ENCODE peak calls at places on chromosome 22, in four cellular contexts. One of them, this sample, is unnamed. For H3K27me3, the result is how much of the 10 kb centered on the place peaks cover.

GRCh38 chr22:20128902-20129746 is 2.5 kb upstream of the ZDHHC8 start:
- DNase-seq in tibial artery: no peak
- DNase-seq in GM23338: peak
- DNase-seq in PC-9: no peak
- DNase-seq in this sample: no peak

GRCh38 chr22:38833061-38833460 is 10.8 kb downstream of the NPTXR start:
- DNase-seq in PC-9: no peak
- DNase-seq in tibial artery: no peak
- DNase-seq in GM23338: no peak
- DNase-seq in this sample: no peak

GRCh38 chr22:24977370-24978230 is 25.1 kb downstream of the KIAA1671 start:
- DNase-seq in GM23338: no peak
- DNase-seq in PC-9: no peak
- DNase-seq in tibial artery: peak
- DNase-seq in this sample: peak

GRCh38 chr22:50576070-50576469 is 2.2 kb downstream of the CPT1B start:
- DNase-seq in tibial artery: no peak
- DNase-seq in GM23338: peak
- DNase-seq in PC-9: peak
- DNase-seq in this sample: no peak

GRCh38 chr22:26770624-26771023 is 113.2 kb downstream of the MIAT start:
- DNase-seq in GM23338: no peak
- DNase-seq in PC-9: no peak
- DNase-seq in tibial artery: no peak
- DNase-seq in this sample: no peak

GRCh38 chr22:23970816-23971482 is 3.3 kb downstream of the DDT start:
- DNase-seq in tibial artery: no peak
- DNase-seq in GM23338: no peak
- DNase-seq in PC-9: no peak
- DNase-seq in this sample: no peak

GRCh38 chr22:23683545-23683944 is 7.3 kb upstream of the RGL4 start:
- DNase-seq in PC-9: no peak
- DNase-seq in GM23338: no peak
- DNase-seq in tibial artery: no peak
- DNase-seq in this sample: no peak

GRCh38 chr22:37457093-37457893 is 28.9 kb downstream of the MFNG start:
- DNase-seq in tibial artery: peak
- DNase-seq in GM23338: peak
- DNase-seq in PC-9: peak
- DNase-seq in this sample: peak

GRCh38 chr22:23023294-23023693 is 47.0 kb upstream of the GNAZ start:
- DNase-seq in tibial artery: no peak
- DNase-seq in PC-9: no peak
- DNase-seq in GM23338: peak
- DNase-seq in this sample: no peak

GRCh38 chr22:40485813-40486610 is 115.6 kb downstream of the SGSM3 start:
- DNase-seq in PC-9: no peak
- DNase-seq in tibial artery: no peak
- DNase-seq in GM23338: no peak
- DNase-seq in this sample: no peak

GRCh38 chr22:37601540-37602442 is 6.8 kb upstream of the GGA1 start:
- DNase-seq in PC-9: peak
- DNase-seq in GM23338: peak
- DNase-seq in tibial artery: no peak
- DNase-seq in this sample: no peak

GRCh38 chr22:23248583-23248982 is 68.3 kb downstream of the BCR start:
- DNase-seq in PC-9: peak
- DNase-seq in GM23338: peak
- DNase-seq in tibial artery: no peak
- DNase-seq in this sample: no peak

GRCh38 chr22:25702046-25702445 is 39.9 kb upstream of the MYO18B start:
- DNase-seq in GM23338: no peak
- DNase-seq in PC-9: no peak
- DNase-seq in tibial artery: no peak
- DNase-seq in this sample: no peak

GRCh38 chr22:29633514-29634312 is 30.3 kb downstream of the NF2 start:
- DNase-seq in PC-9: no peak
- DNase-seq in tibial artery: no peak
- DNase-seq in GM23338: no peak
- DNase-seq in this sample: no peak

GRCh38 chr22:23147632-23148387 is 2.5 kb downstream of the RAB36 start:
- DNase-seq in tibial artery: no peak
- DNase-seq in PC-9: peak
- DNase-seq in GM23338: no peak
- DNase-seq in this sample: no peak

DNA sequence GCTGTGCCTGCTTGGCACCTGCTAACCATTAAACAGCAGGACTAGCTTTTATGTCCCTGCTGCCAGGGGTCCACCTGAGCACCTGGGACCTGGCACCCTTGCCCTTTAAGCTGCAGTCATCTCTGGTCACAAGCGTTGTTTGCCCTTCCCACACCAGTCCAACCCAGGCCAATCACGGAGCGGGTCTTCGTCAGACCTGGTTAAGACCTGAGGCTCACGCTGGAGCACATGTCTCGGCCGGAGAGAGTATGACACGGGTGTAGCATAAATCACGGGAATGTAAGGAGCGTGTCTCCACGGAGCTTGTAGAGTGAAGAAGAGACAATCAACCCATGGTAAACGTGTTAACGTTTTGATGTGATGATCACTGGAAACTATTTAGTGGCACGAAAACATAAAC is 847.3 kb downstream of the BRD1 start:
- DNase-seq in PC-9: no peak
- DNase-seq in tibial artery: no peak
- DNase-seq in GM23338: no peak
- DNase-seq in this sample: no peak
- H3K27me3 ChIP-seq in PC-9: half or more
- H3K27me3 ChIP-seq in tibial artery: under half
- H3K27me3 ChIP-seq in GM23338: under half
- H3K27me3 ChIP-seq in this sample: under half

DNA sequence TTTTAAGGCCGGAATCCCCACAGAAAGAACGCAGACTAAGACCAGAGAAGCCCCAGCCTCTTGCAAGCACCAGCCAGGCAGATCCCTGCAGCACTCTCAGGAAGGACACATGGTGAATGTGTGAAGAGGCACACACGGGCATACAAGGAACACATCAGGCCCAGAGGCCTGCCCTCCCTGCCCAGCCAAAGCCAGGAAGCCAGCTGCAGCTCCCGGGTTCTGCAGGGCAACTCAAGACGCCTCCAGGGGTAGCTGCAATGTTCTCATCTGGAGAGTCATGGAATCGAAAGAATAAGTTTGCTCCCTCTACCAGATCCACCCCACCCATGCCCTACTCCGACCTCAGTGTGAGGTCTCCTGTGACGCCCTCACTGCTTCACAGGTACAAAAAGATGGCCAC is 2.3 kb downstream of the DGCR2 start:
- DNase-seq in PC-9: no peak
- DNase-seq in GM23338: no peak
- DNase-seq in tibial artery: no peak
- DNase-seq in this sample: no peak
- H3K4me3 ChIP-seq in PC-9: no peak
- H3K4me3 ChIP-seq in GM23338: peak
- H3K4me3 ChIP-seq in tibial artery: no peak
- H3K4me3 ChIP-seq in this sample: no peak

GRCh38 chr22:46147061-46147460 is 3.3 kb upstream of the PPARA start:
- DNase-seq in GM23338: no peak
- DNase-seq in tibial artery: no peak
- DNase-seq in PC-9: no peak
- DNase-seq in this sample: no peak

GRCh38 chr22:46146329-46146728 is 4.0 kb upstream of the PPARA start:
- DNase-seq in PC-9: no peak
- DNase-seq in GM23338: no peak
- DNase-seq in tibial artery: no peak
- DNase-seq in this sample: no peak

GRCh38 chr22:46143491-46144147 is 6.7 kb upstream of the PPARA start:
- DNase-seq in GM23338: no peak
- DNase-seq in tibial artery: peak
- DNase-seq in PC-9: no peak
- DNase-seq in this sample: no peak

GRCh38 chr22:46145896-46146295 is 4.4 kb upstream of the PPARA start:
- DNase-seq in PC-9: no peak
- DNase-seq in tibial artery: no peak
- DNase-seq in GM23338: no peak
- DNase-seq in this sample: no peak

GRCh38 chr22:46145361-46145851 is 4.9 kb upstream of the PPARA start:
- DNase-seq in PC-9: no peak
- DNase-seq in GM23338: no peak
- DNase-seq in tibial artery: no peak
- DNase-seq in this sample: no peak
- H3K27me3 ChIP-seq in PC-9: under half
- H3K27me3 ChIP-seq in GM23338: under half
- H3K27me3 ChIP-seq in tibial artery: under half
- H3K27me3 ChIP-seq in this sample: under half

GRCh38 chr22:49573109-49573765 is 254.4 kb downstream of the BRD1 start:
- DNase-seq in tibial artery: no peak
- DNase-seq in PC-9: no peak
- DNase-seq in GM23338: no peak
- DNase-seq in this sample: no peak

GRCh38 chr22:49575703-49576081 is 252.0 kb downstream of the BRD1 start:
- DNase-seq in tibial artery: no peak
- DNase-seq in PC-9: no peak
- DNase-seq in GM23338: no peak
- DNase-seq in this sample: no peak

GRCh38 chr22:49574205-49574604 is 253.5 kb downstream of the BRD1 start:
- DNase-seq in PC-9: no peak
- DNase-seq in tibial artery: no peak
- DNase-seq in GM23338: no peak
- DNase-seq in this sample: no peak

GRCh38 chr22:49576241-49577141 is 251.2 kb downstream of the BRD1 start:
- DNase-seq in tibial artery: no peak
- DNase-seq in GM23338: no peak
- DNase-seq in PC-9: no peak
- DNase-seq in this sample: no peak

DNA sequence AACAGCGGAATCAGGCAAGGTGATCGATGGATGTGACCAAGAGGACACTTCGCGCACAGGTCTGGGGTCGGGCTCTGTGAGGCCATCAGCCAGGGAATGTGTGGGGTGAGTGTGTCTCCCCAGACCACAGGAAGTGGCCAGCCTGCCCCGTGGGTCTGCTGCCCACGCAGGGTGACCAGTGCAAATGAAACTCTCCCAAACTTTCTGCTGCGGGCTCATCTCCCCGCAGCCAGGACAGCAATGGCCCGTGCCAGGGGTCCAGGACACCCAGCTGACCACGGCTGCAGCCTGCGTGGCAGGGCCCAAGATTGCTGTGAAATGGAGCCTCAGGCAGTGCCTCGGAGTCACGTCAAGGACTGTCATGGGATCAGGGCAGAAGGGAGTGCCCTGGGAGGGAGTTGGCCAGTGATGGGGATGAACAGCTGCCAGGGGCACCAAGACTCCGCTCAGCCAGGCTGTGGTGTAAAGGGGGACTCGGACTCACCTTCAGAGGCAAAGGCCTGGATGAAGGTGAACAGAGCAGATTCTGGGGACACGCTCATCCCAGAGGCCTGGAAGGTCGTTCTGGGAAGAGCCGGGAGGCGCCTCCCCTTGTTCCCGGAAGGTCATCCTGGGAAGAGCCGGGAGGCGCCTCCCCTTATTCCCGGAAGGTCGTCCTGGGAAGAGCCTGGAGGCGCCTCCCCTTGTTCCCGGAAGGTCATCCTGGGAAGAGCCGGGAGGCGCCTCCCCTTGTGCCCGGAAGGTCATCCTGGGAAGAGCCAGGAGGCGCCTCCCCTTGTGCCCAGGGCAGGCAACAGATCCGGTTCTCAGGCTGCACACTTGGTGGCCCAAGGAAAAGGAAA is 252.6 kb downstream of the BRD1 start:
- DNase-seq in GM23338: no peak
- DNase-seq in tibial artery: no peak
- DNase-seq in PC-9: no peak
- DNase-seq in this sample: peak
- H3K4me3 ChIP-seq in GM23338: no peak
- H3K4me3 ChIP-seq in tibial artery: no peak
- H3K4me3 ChIP-seq in PC-9: no peak
- H3K4me3 ChIP-seq in this sample: peak

GRCh38 chr22:44672632-44673031 is 29.4 kb upstream of the PRR5 start:
- DNase-seq in tibial artery: no peak
- DNase-seq in PC-9: no peak
- DNase-seq in GM23338: no peak
- DNase-seq in this sample: no peak

GRCh38 chr22:44670220-44670983 is 31.6 kb upstream of the PRR5 start:
- DNase-seq in GM23338: no peak
- DNase-seq in PC-9: no peak
- DNase-seq in tibial artery: no peak
- DNase-seq in this sample: no peak

GRCh38 chr22:44673406-44673805 is 28.6 kb upstream of the PRR5 start:
- DNase-seq in tibial artery: no peak
- DNase-seq in PC-9: no peak
- DNase-seq in GM23338: no peak
- DNase-seq in this sample: no peak

GRCh38 chr22:44669725-44670027 is 32.3 kb upstream of the PRR5 start:
- DNase-seq in PC-9: no peak
- DNase-seq in GM23338: peak
- DNase-seq in tibial artery: no peak
- DNase-seq in this sample: no peak

GRCh38 chr22:44671742-44672141 is 30.3 kb upstream of the PRR5 start:
- DNase-seq in PC-9: no peak
- DNase-seq in GM23338: no peak
- DNase-seq in tibial artery: no peak
- DNase-seq in this sample: no peak
- H3K27me3 ChIP-seq in PC-9: under half
- H3K27me3 ChIP-seq in GM23338: under half
- H3K27me3 ChIP-seq in tibial artery: under half
- H3K27me3 ChIP-seq in this sample: under half

GRCh38 chr22:44787832-44788231 is 35.5 kb downstream of the ARHGAP8 start:
- DNase-seq in GM23338: no peak
- DNase-seq in tibial artery: no peak
- DNase-seq in PC-9: no peak
- DNase-seq in this sample: no peak
- H3K4me3 ChIP-seq in GM23338: no peak
- H3K4me3 ChIP-seq in tibial artery: no peak
- H3K4me3 ChIP-seq in PC-9: no peak
- H3K4me3 ChIP-seq in this sample: no peak

This sample was measured in heart left ventricle.